ENCODE peak calls at places on chromosome 19, in nine cellular contexts. O is thyroid gland, T is tibial nerve, E is ovary, K is stomach, G is GM12892, W is lower leg skin, N is transverse colon, B is A549. M is an unnamed sample.
A peak's percentile ranks its signal among the peaks of the same experiment; 100 is the strongest.

GRCh38 chr19:48698046-48698445 is 2.3 kb downstream of the FUT2 start:
- DNase-seq in O (no peak), T (no peak), E (no peak), K (peak; percentile 87), G (no peak), W (no peak), N (peak; percentile 68), B (no peak), M (peak; percentile 65)

GRCh38 chr19:1873524-1874473 is 10.4 kb upstream of the KLF16 start:
- DNase-seq in O (peak; percentile 40), T (no peak), E (peak; percentile 73), K (peak; percentile 77), G (no peak), W (no peak), N (no peak), B (no peak), M (no peak)

GRCh38 chr19:5166262-5166661 is 174.3 kb downstream of the PTPRS start:
- DNase-seq in O (no peak), T (no peak), E (no peak), K (no peak), G (no peak), W (no peak), N (no peak), B (peak; percentile 73), M (no peak)

GRCh38 chr19:11460207-11460606 is 20.6 kb downstream of the ELAVL3 start:
- DNase-seq in O (no peak), T (no peak), E (no peak), K (no peak), G (peak; percentile 41), W (no peak), N (no peak), B (no peak), M (no peak)

GRCh38 chr19:43778651-43779050 is 2.1 kb downstream of the KCNN4 start:
- DNase-seq in O (no peak), T (no peak), E (no peak), K (no peak), G (no peak), W (no peak), N (no peak), B (no peak), M (no peak)

GRCh38 chr19:7833225-7834156 is 3.5 kb downstream of the EVI5L start:
- DNase-seq in O (peak; percentile 92), T (peak; percentile 34), E (no peak), K (peak; percentile 93), G (no peak), W (peak; percentile 79), N (peak; percentile 91), B (peak; percentile 67), M (peak; percentile 93)

GRCh38 chr19:8332976-8333770 is 9.9 kb downstream of the KANK3 start:
- DNase-seq in O (peak; percentile 56), T (no peak), E (no peak), K (no peak), G (no peak), W (no peak), N (no peak), B (no peak), M (no peak)

GRCh38 chr19:51387924-51388389 is at the start of gene LIM2:
- DNase-seq in O (no peak), T (no peak), E (no peak), K (no peak), G (no peak), W (no peak), N (no peak), B (no peak), M (no peak)

GRCh38 chr19:1929051-1929742 is 11.8 kb upstream of the CSNK1G2 start:
- DNase-seq in O (peak; percentile 80), T (peak; percentile 68), E (peak; percentile 79), K (peak; percentile 88), G (peak; percentile 95), W (peak; percentile 60), N (peak; percentile 88), B (peak; percentile 67), M (peak; percentile 93)

GRCh38 chr19:51136333-51136732 is 5.8 kb upstream of the SIGLEC7 start:
- DNase-seq in O (no peak), T (no peak), E (no peak), K (no peak), G (no peak), W (no peak), N (no peak), B (no peak), M (no peak)

GRCh38 chr19:19911150-19911549 is 10.4 kb downstream of the ZNF93 start:
- DNase-seq in O (no peak), T (no peak), E (no peak), K (no peak), G (no peak), W (no peak), N (no peak), B (no peak), M (no peak)

GRCh38 chr19:7701654-7702457 is at the start of gene FCER2:
- DNase-seq in O (no peak), T (no peak), E (no peak), K (no peak), G (peak; percentile 56), W (no peak), N (peak; percentile 45), B (no peak), M (no peak)

GRCh38 chr19:18596752-18597157 is 8.2 kb downstream of the REX1BD start:
- DNase-seq in O (no peak), T (no peak), E (peak; percentile 56), K (peak; percentile 67), G (no peak), W (no peak), N (peak; percentile 63), B (peak; percentile 45), M (peak; percentile 76)

GRCh38 chr19:46729696-46730095 is 12.8 kb upstream of the PRKD2 start:
- DNase-seq in O (no peak), T (no peak), E (no peak), K (no peak), G (no peak), W (no peak), N (no peak), B (no peak), M (no peak)

GRCh38 chr19:39403331-39404312 is 3.0 kb upstream of the ZFP36 start:
- DNase-seq in O (peak; percentile 99), T (peak; percentile 99), E (peak; percentile 100), K (peak; percentile 98), G (peak; percentile 70), W (peak; percentile 99), N (peak; percentile 99), B (peak; percentile 99), M (peak; percentile 92)
- TF ChIP-seq POLR2A in O (peak; percentile 76), T (peak; percentile 75), E (peak; percentile 78), K (no peak), G (peak; percentile 57), W (no peak), N (peak; percentile 85), B (no peak), M (peak; percentile 2)

GRCh38 chr19:3511506-3512251 is 5.6 kb downstream of the FZR1 start:
- DNase-seq in O (no peak), T (no peak), E (no peak), K (no peak), G (no peak), W (no peak), N (no peak), B (no peak), M (no peak)
- TF ChIP-seq POLR2A in O (no peak), T (no peak), E (no peak), K (no peak), G (no peak), W (no peak), N (no peak), B (no peak), M (no peak)

GRCh38 chr19:12675940-12676339 is 5.7 kb downstream of the DHPS start:
- DNase-seq in O (no peak), T (no peak), E (no peak), K (no peak), G (no peak), W (no peak), N (no peak), B (no peak), M (no peak)
- TF ChIP-seq POLR2A in O (no peak), T (no peak), E (no peak), K (no peak), G (no peak), W (no peak), N (no peak), B (no peak), M (no peak)

DNA sequence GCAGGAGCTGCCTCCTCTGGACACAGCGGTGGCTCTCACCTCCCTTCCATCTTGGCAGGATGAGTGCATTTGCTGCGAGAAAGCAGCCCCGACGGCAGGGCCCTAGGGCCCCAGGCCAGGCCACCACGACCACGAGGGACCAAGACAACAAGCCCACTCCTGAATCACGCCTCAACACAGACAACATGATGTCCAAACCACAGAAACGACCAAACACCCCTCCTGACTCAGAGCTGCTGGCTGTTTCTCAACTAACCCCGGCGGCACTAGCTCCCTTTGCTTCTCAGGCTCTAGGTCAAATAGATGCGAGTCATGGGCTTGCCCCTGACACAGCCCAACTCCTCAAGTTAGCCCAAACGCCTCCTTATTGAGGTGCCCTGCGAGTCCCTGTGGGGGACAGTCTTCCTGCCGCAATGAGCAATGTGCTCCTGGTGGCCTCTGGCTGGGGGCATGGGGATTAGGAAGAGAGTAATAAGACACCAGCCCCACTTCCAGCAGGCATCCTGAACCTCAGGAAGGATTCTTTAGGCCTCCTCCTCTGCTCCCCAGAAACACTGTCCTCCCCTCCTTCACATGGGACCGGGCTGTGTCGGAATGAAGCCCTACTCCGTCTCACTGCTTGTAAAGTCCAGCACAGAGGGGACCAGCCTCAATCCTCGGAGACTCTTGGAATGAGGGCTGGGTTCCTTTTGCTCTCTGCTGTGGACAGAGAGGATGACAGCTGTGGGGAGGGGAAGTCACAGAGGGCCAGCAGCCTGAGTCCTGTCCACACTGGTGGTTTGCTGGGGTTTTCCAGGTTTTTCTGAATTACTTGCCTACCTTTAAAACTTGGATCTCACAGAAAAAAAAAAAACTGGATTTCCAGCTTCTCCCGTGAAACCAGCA is 6.9 kb upstream of the ATF5 start:
- DNase-seq in O (no peak), T (no peak), E (no peak), K (no peak), G (no peak), W (no peak), N (no peak), B (no peak), M (peak; percentile 73)
- TF ChIP-seq POLR2A in O (no peak), T (no peak), E (no peak), K (no peak), G (no peak), W (no peak), N (no peak), B (no peak), M (no peak)

GRCh38 chr19:38340927-38341326 is 5.3 kb downstream of the CATSPERG start:
- DNase-seq in O (no peak), T (no peak), E (no peak), K (no peak), G (no peak), W (no peak), N (no peak), B (no peak), M (no peak)

GRCh38 chr19:38337360-38337653 is 1.7 kb downstream of the CATSPERG start:
- DNase-seq in O (peak; percentile 89), T (no peak), E (no peak), K (no peak), G (no peak), W (no peak), N (no peak), B (no peak), M (no peak)

GRCh38 chr19:38335949-38336637 is 463 bp downstream of the CATSPERG start:
- DNase-seq in O (peak; percentile 96), T (peak; percentile 84), E (peak; percentile 96), K (peak; percentile 97), G (peak; percentile 94), W (peak; percentile 94), N (peak; percentile 98), B (peak; percentile 99), M (peak; percentile 99)

GRCh38 chr19:38331728-38332127 is 3.9 kb upstream of the CATSPERG start:
- DNase-seq in O (no peak), T (no peak), E (no peak), K (no peak), G (no peak), W (no peak), N (no peak), B (no peak), M (no peak)

GRCh38 chr19:38336638-38337359 is 1.2 kb downstream of the CATSPERG start:
- DNase-seq in O (peak; percentile 97), T (peak; percentile 91), E (peak; percentile 97), K (peak; percentile 98), G (peak; percentile 80), W (peak; percentile 95), N (peak; percentile 99), B (peak; percentile 99), M (peak; percentile 92)
- TF ChIP-seq POLR2A in O (no peak), T (no peak), E (no peak), K (no peak), G (no peak), W (no peak), N (peak; percentile 62), B (peak; percentile 20), M (no peak)